ENCODE peak calls at places on chromosomes 5 and 9, in eight cellular contexts. One of them, this sample, is unnamed.

GRCh38 chr5:168347786-168348414 is 56.5 kb downstream of the WWC1 start:
- DNase-seq in tibial artery: no peak
- DNase-seq in pancreas: no peak
- DNase-seq in H9: peak
- DNase-seq in astrocyte: no peak
- DNase-seq in PC-9: peak
- DNase-seq in keratinocyte: no peak
- DNase-seq in fibroblast of lung: no peak
- DNase-seq in this sample: no peak

GRCh38 chr9:134604834-134605233 is 36.8 kb upstream of the COL5A1 start:
- DNase-seq in tibial artery: no peak
- DNase-seq in pancreas: no peak
- DNase-seq in H9: no peak
- DNase-seq in astrocyte: no peak
- DNase-seq in PC-9: no peak
- DNase-seq in keratinocyte: no peak
- DNase-seq in fibroblast of lung: no peak
- DNase-seq in this sample: no peak

GRCh38 chr5:78755822-78756429 is 107.4 kb upstream of the LHFPL2 start:
- DNase-seq in tibial artery: no peak
- DNase-seq in pancreas: no peak
- DNase-seq in H9: no peak
- DNase-seq in astrocyte: no peak
- DNase-seq in PC-9: peak
- DNase-seq in keratinocyte: no peak
- DNase-seq in fibroblast of lung: peak
- DNase-seq in this sample: no peak

GRCh38 chr5:83450183-83450839 is 21.2 kb upstream of the VCAN start:
- DNase-seq in tibial artery: no peak
- DNase-seq in pancreas: no peak
- DNase-seq in H9: no peak
- DNase-seq in astrocyte: no peak
- DNase-seq in PC-9: no peak
- DNase-seq in keratinocyte: no peak
- DNase-seq in fibroblast of lung: no peak
- DNase-seq in this sample: no peak

GRCh38 chr5:155471027-155471426 is 457.5 kb downstream of the KIF4B start:
- DNase-seq in tibial artery: no peak
- DNase-seq in pancreas: no peak
- DNase-seq in H9: no peak
- DNase-seq in astrocyte: no peak
- DNase-seq in PC-9: no peak
- DNase-seq in keratinocyte: no peak
- DNase-seq in fibroblast of lung: no peak
- DNase-seq in this sample: no peak

GRCh38 chr5:156310115-156310514 is 16.8 kb upstream of the SGCD start:
- DNase-seq in tibial artery: no peak
- DNase-seq in pancreas: no peak
- DNase-seq in H9: no peak
- DNase-seq in astrocyte: no peak
- DNase-seq in PC-9: no peak
- DNase-seq in keratinocyte: no peak
- DNase-seq in fibroblast of lung: no peak
- DNase-seq in this sample: no peak

GRCh38 chr5:139808481-139809330 is 13.1 kb downstream of the PSD2 start:
- DNase-seq in tibial artery: no peak
- DNase-seq in pancreas: no peak
- DNase-seq in H9: peak
- DNase-seq in astrocyte: no peak
- DNase-seq in PC-9: no peak
- DNase-seq in keratinocyte: no peak
- DNase-seq in fibroblast of lung: peak
- DNase-seq in this sample: no peak

GRCh38 chr9:38166501-38166900 is 97.5 kb upstream of the SHB start:
- DNase-seq in tibial artery: no peak
- DNase-seq in pancreas: no peak
- DNase-seq in H9: no peak
- DNase-seq in astrocyte: no peak
- DNase-seq in PC-9: no peak
- DNase-seq in keratinocyte: no peak
- DNase-seq in fibroblast of lung: no peak
- DNase-seq in this sample: no peak

GRCh38 chr9:129873563-129873962 is 38.3 kb downstream of the USP20 start:
- DNase-seq in tibial artery: no peak
- DNase-seq in pancreas: no peak
- DNase-seq in H9: peak
- DNase-seq in astrocyte: no peak
- DNase-seq in PC-9: no peak
- DNase-seq in keratinocyte: no peak
- DNase-seq in fibroblast of lung: no peak
- DNase-seq in this sample: no peak

GRCh38 chr5:34735436-34736426 is 79.6 kb downstream of the RAI14 start:
- DNase-seq in tibial artery: no peak
- DNase-seq in pancreas: no peak
- DNase-seq in H9: peak
- DNase-seq in astrocyte: peak
- DNase-seq in PC-9: peak
- DNase-seq in keratinocyte: no peak
- DNase-seq in fibroblast of lung: peak
- DNase-seq in this sample: no peak

GRCh38 chr9:25691786-25692185 is 13.5 kb upstream of the TUSC1 start:
- DNase-seq in tibial artery: no peak
- DNase-seq in pancreas: no peak
- DNase-seq in H9: no peak
- DNase-seq in astrocyte: no peak
- DNase-seq in PC-9: no peak
- DNase-seq in keratinocyte: no peak
- DNase-seq in fibroblast of lung: no peak
- DNase-seq in this sample: no peak

GRCh38 chr5:89028579-89029272 is 145.7 kb upstream of the MEF2C start:
- DNase-seq in tibial artery: no peak
- DNase-seq in pancreas: no peak
- DNase-seq in H9: no peak
- DNase-seq in astrocyte: peak
- DNase-seq in PC-9: no peak
- DNase-seq in keratinocyte: no peak
- DNase-seq in fibroblast of lung: peak
- DNase-seq in this sample: no peak

GRCh38 chr5:34452170-34452828 is 203.8 kb upstream of the RAI14 start:
- DNase-seq in tibial artery: no peak
- DNase-seq in pancreas: no peak
- DNase-seq in H9: no peak
- DNase-seq in astrocyte: no peak
- DNase-seq in PC-9: no peak
- DNase-seq in keratinocyte: no peak
- DNase-seq in fibroblast of lung: peak
- DNase-seq in this sample: no peak

GRCh38 chr5:89071101-89071940 is 188.3 kb upstream of the MEF2C start:
- DNase-seq in tibial artery: no peak
- DNase-seq in pancreas: no peak
- DNase-seq in H9: no peak
- DNase-seq in astrocyte: peak
- DNase-seq in PC-9: no peak
- DNase-seq in keratinocyte: no peak
- DNase-seq in fibroblast of lung: peak
- DNase-seq in this sample: no peak

GRCh38 chr5:126354012-126354856 is 69.0 kb upstream of the GRAMD2B start:
- DNase-seq in tibial artery: no peak
- DNase-seq in pancreas: no peak
- DNase-seq in H9: no peak
- DNase-seq in astrocyte: peak
- DNase-seq in PC-9: peak
- DNase-seq in keratinocyte: peak
- DNase-seq in fibroblast of lung: peak
- DNase-seq in this sample: no peak

GRCh38 chr9:103798620-103799019 is 295.5 kb upstream of the SMC2 start:
- DNase-seq in tibial artery: no peak
- DNase-seq in pancreas: no peak
- DNase-seq in H9: no peak
- DNase-seq in astrocyte: peak
- DNase-seq in PC-9: peak
- DNase-seq in keratinocyte: no peak
- DNase-seq in fibroblast of lung: peak
- DNase-seq in this sample: no peak

GRCh38 chr5:175696139-175696854 is 38.4 kb downstream of the HRH2 start:
- DNase-seq in tibial artery: peak
- DNase-seq in pancreas: no peak
- DNase-seq in H9: peak
- DNase-seq in astrocyte: no peak
- DNase-seq in PC-9: no peak
- DNase-seq in keratinocyte: no peak
- DNase-seq in fibroblast of lung: no peak
- DNase-seq in this sample: peak

GRCh38 chr5:179261301-179262125 is 83.7 kb downstream of the ADAMTS2 start:
- DNase-seq in tibial artery: no peak
- DNase-seq in pancreas: no peak
- DNase-seq in H9: peak
- DNase-seq in astrocyte: no peak
- DNase-seq in PC-9: no peak
- DNase-seq in keratinocyte: no peak
- DNase-seq in fibroblast of lung: no peak
- DNase-seq in this sample: peak

GRCh38 chr5:65035212-65036206 is 266.8 kb downstream of the CWC27 start:
- DNase-seq in tibial artery: peak
- DNase-seq in pancreas: peak
- DNase-seq in H9: peak
- DNase-seq in astrocyte: peak
- DNase-seq in PC-9: peak
- DNase-seq in keratinocyte: peak
- DNase-seq in fibroblast of lung: peak
- DNase-seq in this sample: peak

GRCh38 chr5:172690258-172691075 is 49.4 kb downstream of the NEURL1B start:
- DNase-seq in tibial artery: no peak
- DNase-seq in pancreas: no peak
- DNase-seq in H9: no peak
- DNase-seq in astrocyte: no peak
- DNase-seq in PC-9: no peak
- DNase-seq in keratinocyte: no peak
- DNase-seq in fibroblast of lung: no peak
- DNase-seq in this sample: no peak
- TF ChIP-seq CTCF in tibial artery: no peak
- TF ChIP-seq CTCF in pancreas: no peak
- TF ChIP-seq CTCF in H9: no peak
- TF ChIP-seq CTCF in astrocyte: no peak
- TF ChIP-seq CTCF in PC-9: no peak
- TF ChIP-seq CTCF in keratinocyte: no peak
- TF ChIP-seq CTCF in fibroblast of lung: no peak
- TF ChIP-seq CTCF in this sample: no peak

DNA sequence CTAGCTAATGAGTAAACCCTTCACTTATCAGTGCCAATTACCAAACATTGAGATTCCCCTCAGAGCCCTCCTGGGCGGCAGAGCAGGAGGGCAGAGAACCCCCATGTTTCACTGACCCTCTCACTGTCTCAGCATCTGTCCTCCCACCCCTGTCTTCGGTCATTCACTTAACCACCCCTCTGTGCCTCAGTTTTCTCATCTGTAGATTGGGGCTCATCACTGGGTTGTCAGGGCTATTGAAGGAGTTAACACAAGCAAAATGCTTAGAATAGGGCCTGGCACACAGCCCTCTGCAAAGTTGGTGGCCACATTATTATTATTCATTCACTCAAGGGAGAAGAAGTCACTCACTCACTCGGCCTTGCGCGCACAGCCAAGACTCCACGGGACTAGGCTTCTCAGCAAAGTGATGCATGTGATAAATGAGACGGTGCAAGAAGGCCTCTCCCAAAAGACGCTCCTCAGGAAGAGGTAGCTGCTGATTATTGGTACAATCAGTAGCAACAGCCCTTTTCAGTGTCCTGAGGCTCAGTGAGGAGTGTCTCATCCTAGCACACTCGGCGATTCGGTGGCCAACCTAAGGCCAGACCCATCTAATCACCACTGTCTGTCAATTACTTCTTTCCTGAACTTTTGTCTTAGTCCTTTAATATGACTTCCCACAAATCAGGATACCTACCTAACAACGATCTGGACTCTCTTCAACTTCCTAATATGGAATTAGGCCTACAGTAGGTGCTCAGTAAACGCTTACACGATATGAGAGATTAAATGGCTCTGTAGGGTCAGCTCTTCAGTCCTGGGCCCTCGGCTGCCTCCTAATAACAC is 7.9 kb downstream of the PDGFRB start:
- DNase-seq in tibial artery: peak
- DNase-seq in pancreas: no peak
- DNase-seq in H9: no peak
- DNase-seq in astrocyte: no peak
- DNase-seq in PC-9: no peak
- DNase-seq in keratinocyte: no peak
- DNase-seq in fibroblast of lung: no peak
- DNase-seq in this sample: no peak
- H3K27ac ChIP-seq in tibial artery: peak
- H3K27ac ChIP-seq in pancreas: no peak
- H3K27ac ChIP-seq in H9: no peak
- H3K27ac ChIP-seq in astrocyte: no peak
- H3K27ac ChIP-seq in PC-9: no peak
- H3K27ac ChIP-seq in keratinocyte: no peak
- H3K27ac ChIP-seq in fibroblast of lung: peak
- H3K27ac ChIP-seq in this sample: peak

DNA sequence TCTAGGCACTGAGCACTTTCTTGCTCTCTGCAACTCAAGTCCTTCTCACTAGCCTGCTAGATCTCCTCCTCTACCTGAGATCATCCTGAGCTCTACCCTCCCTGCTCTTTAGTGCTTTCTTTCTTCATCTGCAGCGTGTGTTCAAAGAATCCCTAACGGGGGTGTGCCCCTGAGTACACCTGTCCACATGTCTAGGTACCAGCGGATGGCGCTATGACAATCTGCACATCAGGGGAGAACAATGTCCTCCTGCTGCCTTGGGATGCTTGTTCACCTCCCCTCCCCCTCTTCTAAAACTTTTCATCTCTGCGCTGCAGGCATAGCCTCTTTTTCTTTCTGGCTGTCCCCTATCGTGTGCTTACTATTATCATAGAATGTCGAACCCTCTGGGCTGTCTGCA is 42.7 kb downstream of the PTPN3 start:
- DNase-seq in tibial artery: no peak
- DNase-seq in pancreas: no peak
- DNase-seq in H9: no peak
- DNase-seq in astrocyte: no peak
- DNase-seq in PC-9: no peak
- DNase-seq in keratinocyte: no peak
- DNase-seq in fibroblast of lung: no peak
- DNase-seq in this sample: no peak
- TF ChIP-seq CTCF in tibial artery: no peak
- TF ChIP-seq CTCF in pancreas: no peak
- TF ChIP-seq CTCF in H9: peak
- TF ChIP-seq CTCF in astrocyte: no peak
- TF ChIP-seq CTCF in PC-9: no peak
- TF ChIP-seq CTCF in keratinocyte: no peak
- TF ChIP-seq CTCF in fibroblast of lung: no peak
- TF ChIP-seq CTCF in this sample: no peak

DNA sequence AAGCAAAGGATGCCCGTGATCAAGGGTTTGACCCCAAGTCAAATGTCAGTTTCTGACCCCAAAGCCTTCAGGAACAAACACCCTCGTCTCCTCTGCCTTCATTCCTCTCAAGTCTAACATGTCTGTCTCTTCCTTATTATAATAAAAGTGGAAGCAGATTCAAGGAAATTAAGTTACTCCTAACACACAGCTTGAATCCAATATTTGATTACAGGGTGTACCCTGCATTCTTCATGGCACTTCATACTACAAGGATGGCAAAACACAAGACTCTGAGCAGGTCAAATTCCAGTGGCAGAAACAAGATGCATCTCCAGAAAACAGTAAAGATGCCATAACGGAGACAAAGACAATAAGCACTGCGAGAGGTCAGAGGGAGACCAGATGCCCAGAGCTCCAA is 119.2 kb upstream of the FAM120A start:
- DNase-seq in tibial artery: no peak
- DNase-seq in pancreas: no peak
- DNase-seq in H9: no peak
- DNase-seq in astrocyte: no peak
- DNase-seq in PC-9: no peak
- DNase-seq in keratinocyte: no peak
- DNase-seq in fibroblast of lung: no peak
- DNase-seq in this sample: no peak
- H3K27ac ChIP-seq in tibial artery: no peak
- H3K27ac ChIP-seq in pancreas: no peak
- H3K27ac ChIP-seq in H9: no peak
- H3K27ac ChIP-seq in astrocyte: no peak
- H3K27ac ChIP-seq in PC-9: no peak
- H3K27ac ChIP-seq in keratinocyte: no peak
- H3K27ac ChIP-seq in fibroblast of lung: no peak
- H3K27ac ChIP-seq in this sample: no peak

This sample was measured in ascending aorta.